ENCODE peak calls at places on chromosomes 6 and 20, in five cellular contexts. D is fibroblast of lung, I is GM04503, V is germinal center, C is activated gamma-delta T cell treated with Interleukin-2 at 50 U/mL for 16 hours. K is an unnamed sample.

GRCh38 chr6:28587011-28587745 is 61.5 kb downstream of the GPX5 start:
- DNase-seq in D (peak), V (peak), C (peak), I (no peak), K (no peak)

GRCh38 chr6:169145991-169146501 is 107.6 kb downstream of the THBS2 start:
- DNase-seq in V (no peak), I (no peak), C (no peak), D (peak), K (peak)

GRCh38 chr20:34495928-34496327 is 20.3 kb upstream of the DYNLRB1 start:
- DNase-seq in C (no peak), I (no peak), D (no peak), V (no peak), K (no peak)

GRCh38 chr6:24949020-24949569 is 13.3 kb upstream of the RIPOR2 start:
- DNase-seq in D (no peak), V (peak), I (no peak), C (peak), K (no peak)

GRCh38 chr20:35463455-35464300 is 8.3 kb downstream of the CEP250 start:
- DNase-seq in V (peak), C (peak), I (peak), D (peak), K (peak)

GRCh38 chr20:44650777-44651493 is 564 bp downstream of the ADA start:
- DNase-seq in V (no peak), C (peak), I (no peak), D (no peak), K (peak)

GRCh38 chr6:32885698-32886286 is 31.8 kb downstream of the PSMB9 start:
- DNase-seq in I (peak), V (peak), C (no peak), D (peak), K (peak)

GRCh38 chr20:63498950-63499332 is at the start of gene EEF1A2:
- DNase-seq in V (peak), D (no peak), C (peak), I (no peak), K (no peak)

GRCh38 chr6:24667378-24667803 is 514 bp downstream of the ACOT13 start:
- DNase-seq in I (no peak), D (no peak), V (no peak), C (no peak), K (peak)

GRCh38 chr6:42260972-42261371 is 43.3 kb upstream of the MRPS10 start:
- DNase-seq in V (peak), C (peak), I (no peak), D (peak), K (no peak)

GRCh38 chr6:168180548-168181011 is 101.6 kb upstream of the FRMD1 start:
- DNase-seq in I (no peak), V (no peak), C (no peak), D (no peak), K (no peak)

GRCh38 chr6:150741633-150742200 is 123.8 kb upstream of the MTHFD1L start:
- DNase-seq in D (no peak), V (peak), C (no peak), I (no peak), K (no peak)

GRCh38 chr20:22810626-22811559 is 224.2 kb upstream of the SSTR4 start:
- DNase-seq in I (no peak), C (no peak), D (no peak), V (no peak), K (no peak)

GRCh38 chr6:164409309-164410009 is 899.9 kb downstream of the C6orf118 start:
- DNase-seq in I (no peak), C (no peak), D (no peak), V (no peak), K (no peak)

GRCh38 chr6:170493354-170493753 is 59.8 kb downstream of the PSMB1 start:
- DNase-seq in V (no peak), D (no peak), C (no peak), I (no peak), K (no peak)